ENCODE peak calls at places on chromosomes 12 and 14, in four cellular contexts. Y is A549, N is upper lobe of left lung, S is ovary. W is an unnamed sample. For H3K4me1, the result is how much of the 10 kb centered on the place peaks cover.

GRCh38 chr12:55927588-55928502 is at the start of gene PYM1:
- DNase-seq in N (peak), S (peak), Y (peak), W (peak)

GRCh38 chr12:130437555-130438242 is 100.0 kb downstream of the PIWIL1 start:
- DNase-seq in Y (no peak), N (no peak), S (peak), W (no peak)

GRCh38 chr14:43687866-43688265 is 819.2 kb downstream of the FSCB start:
- DNase-seq in N (no peak), S (no peak), Y (peak), W (no peak)

GRCh38 chr12:51371295-51371953 is 19.8 kb downstream of the GALNT6 start:
- DNase-seq in N (peak), S (peak), Y (peak), W (peak)

GRCh38 chr14:58430156-58430555 is 2.6 kb downstream of the KIAA0586 start:
- DNase-seq in Y (no peak), N (no peak), S (no peak), W (no peak)

GRCh38 chr12:70507442-70507841 is 129.8 kb downstream of the PTPRB start:
- DNase-seq in N (no peak), S (no peak), Y (peak), W (no peak)

GRCh38 chr12:97386133-97386581 is 76.4 kb upstream of the RMST start:
- DNase-seq in S (no peak), N (no peak), Y (no peak), W (no peak)

GRCh38 chr12:101642115-101643067 is 47.6 kb downstream of the MYBPC1 start:
- DNase-seq in S (no peak), N (peak), Y (peak), W (no peak)

GRCh38 chr14:74616507-74616906 is 4.5 kb upstream of the LTBP2 start:
- DNase-seq in Y (peak), N (peak), S (no peak), W (no peak)

DNA sequence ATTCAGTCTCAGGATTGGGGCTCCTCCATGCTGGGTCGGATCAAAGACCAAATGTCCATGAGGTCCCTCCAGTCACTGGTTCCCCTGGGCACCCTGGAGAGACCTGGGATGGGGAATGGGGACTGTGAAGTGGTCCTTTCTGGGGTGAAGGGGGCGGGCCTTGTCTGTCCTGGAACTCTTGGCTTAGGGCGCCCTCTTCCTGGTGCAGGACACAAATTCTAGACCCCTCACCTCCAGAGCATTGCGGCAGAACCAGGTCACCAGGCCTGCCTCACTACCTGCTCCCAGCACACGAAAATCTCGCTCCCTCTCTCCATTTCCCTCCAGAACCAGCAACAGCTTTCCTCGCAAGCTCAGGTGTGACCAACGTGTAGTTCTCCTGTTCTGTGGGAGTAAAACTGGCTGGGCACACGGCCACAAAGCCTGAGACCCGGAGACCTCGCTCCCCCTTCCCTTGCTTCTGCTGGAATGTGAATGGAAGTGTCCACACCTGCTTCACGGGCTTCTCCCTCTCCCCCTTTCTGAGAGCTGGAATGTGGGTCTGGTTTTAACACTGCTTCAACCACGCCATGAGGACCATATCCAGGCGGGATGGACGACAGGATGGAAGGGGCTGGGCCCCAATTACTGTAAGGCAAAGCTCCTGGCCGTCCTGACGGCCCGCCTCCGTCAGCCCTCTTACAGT is 112.7 kb downstream of the SCARB1 start:
- DNase-seq in S (no peak), Y (peak), N (no peak), W (no peak)
- TF ChIP-seq CTCF in S (no peak), Y (peak), N (no peak), W (no peak)

GRCh38 chr12:53870122-53870521 is 68.5 kb upstream of the HOXC13 start:
- DNase-seq in Y (peak), N (no peak), S (no peak), W (no peak)
- H3K4me1 ChIP-seq in Y (under half), N (under half), S (under half), W (under half)

DNA sequence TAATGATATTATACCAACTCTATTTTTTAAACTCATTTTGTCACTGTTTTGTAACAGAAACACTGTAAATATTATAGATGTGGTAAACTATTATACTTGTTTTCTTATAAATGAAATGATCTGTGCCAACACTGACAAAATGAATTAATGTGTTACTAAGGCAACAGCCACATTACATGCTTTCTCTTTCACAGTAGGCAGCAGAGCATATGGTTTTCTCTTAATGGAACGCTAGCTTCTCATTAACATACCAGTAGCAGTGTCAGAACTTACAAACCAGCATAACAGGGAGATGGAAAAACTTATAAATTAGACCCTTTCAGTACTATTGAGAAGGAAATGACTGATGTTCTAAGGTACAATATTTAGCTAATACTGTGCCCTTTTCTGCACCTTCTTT is 398.8 kb downstream of the PRKD1 start:
- DNase-seq in S (no peak), N (no peak), Y (no peak), W (no peak)
- TF ChIP-seq EP300 in S (no peak), N (no peak), Y (no peak), W (no peak)

DNA sequence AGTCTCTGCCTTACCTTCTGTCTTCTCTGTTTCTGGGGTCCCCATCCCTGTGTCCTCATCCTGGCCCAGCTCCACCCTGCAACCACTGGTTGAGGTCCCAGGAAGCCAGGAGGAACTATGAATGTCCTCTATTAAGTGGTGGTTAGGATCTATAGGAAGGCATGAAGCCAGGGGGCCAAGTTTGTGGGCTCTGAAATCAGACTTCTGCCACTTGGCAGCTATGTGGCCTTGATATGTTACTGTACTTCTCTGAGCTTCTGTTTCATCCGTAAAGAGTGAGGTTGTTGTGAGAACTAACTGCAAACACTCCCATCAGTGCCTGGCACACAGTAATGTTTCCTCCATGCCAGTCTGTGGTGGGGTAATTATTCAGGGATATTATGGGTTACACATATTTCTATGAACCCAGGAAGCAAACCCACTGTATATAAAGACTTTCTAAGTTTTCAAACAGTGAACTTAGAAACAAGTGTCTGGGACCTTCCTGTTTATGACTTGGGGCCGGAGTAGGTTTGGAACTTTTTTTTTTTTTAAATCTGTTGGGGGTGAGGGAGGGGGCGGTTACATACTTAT is 57.4 kb downstream of the PLXNC1 start:
- DNase-seq in S (no peak), N (no peak), Y (no peak), W (no peak)
- TF ChIP-seq CTCF in S (no peak), N (no peak), Y (no peak), W (no peak)

DNA sequence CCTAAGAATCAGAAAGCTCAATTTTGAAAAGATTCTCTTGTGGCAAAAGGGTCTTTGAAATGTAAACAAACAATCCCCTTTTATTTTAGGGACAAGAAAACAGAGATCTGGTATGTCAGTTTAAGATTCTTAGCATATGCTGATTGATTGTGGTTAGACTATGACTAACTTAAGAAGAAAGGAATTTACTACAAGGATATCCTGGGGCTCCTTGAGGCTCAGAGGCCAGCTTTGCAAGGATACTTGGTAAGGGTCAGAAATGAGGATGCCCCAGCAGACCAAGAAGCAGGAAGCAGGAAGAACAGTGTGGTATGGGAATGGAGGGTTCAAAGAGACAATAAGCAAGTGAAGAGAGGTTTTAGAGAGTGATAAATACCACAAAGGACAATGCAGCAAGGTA is 474.6 kb downstream of the ETNK1 start:
- DNase-seq in S (no peak), Y (no peak), N (no peak), W (no peak)
- H3K4me1 ChIP-seq in S (under half), Y (under half), N (under half), W (under half)

GRCh38 chr14:35404496-35405303 is at the start of gene NFKBIA:
- DNase-seq in Y (peak), S (peak), N (peak), W (peak)
- TF ChIP-seq EP300 in Y (no peak), S (no peak), N (no peak), W (peak)

DNA sequence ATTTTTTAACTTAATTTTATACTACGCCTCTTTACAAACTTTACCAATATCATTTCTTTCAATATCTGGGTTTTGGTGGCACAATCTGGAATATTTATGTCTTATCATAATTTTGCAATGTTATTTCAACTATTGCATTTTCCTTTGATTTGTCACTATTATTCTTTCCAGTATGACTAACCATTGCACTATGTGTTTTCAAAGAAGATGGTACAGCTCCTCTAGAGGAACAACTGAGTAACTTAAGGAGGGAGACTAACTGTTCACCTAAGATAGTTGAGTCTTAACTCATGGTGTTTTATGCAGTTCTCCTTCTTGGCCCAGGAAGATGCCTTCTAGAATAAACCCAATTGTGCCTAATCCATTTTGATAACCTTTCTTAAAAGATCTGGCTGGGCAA is 60.5 kb upstream of the KIF21A start:
- DNase-seq in Y (peak), S (no peak), N (no peak), W (no peak)
- TF ChIP-seq CTCF in Y (no peak), S (no peak), N (no peak), W (no peak)

W was measured in tibial nerve.